ENCODE peak calls at places on chromosomes 11 and 22, in six cellular contexts. R is HTR-8/SVneo, B is iris pigment epithelial cell, L is bronchial epithelial cell, X is left cardiac atrium, J is left colon. Z is an unnamed sample.

GRCh38 chr22:23385301-23386244 is 194.5 kb downstream of the IGLL1 start:
- DNase-seq in R (peak), B (peak), L (peak), X (peak), J (peak), Z (peak)

GRCh38 chr11:16587670-16588069 is 150.8 kb upstream of the C11orf58 start:
- DNase-seq in R (no peak), B (no peak), L (no peak), X (peak), J (no peak), Z (no peak)

GRCh38 chr11:61650781-61651571 is 29.2 kb upstream of the DAGLA start:
- DNase-seq in R (no peak), B (no peak), L (no peak), X (no peak), J (peak), Z (peak)

GRCh38 chr11:16001899-16002426 is 354.4 kb downstream of the SOX6 start:
- DNase-seq in R (no peak), B (peak), L (peak), X (peak), J (no peak), Z (no peak)

GRCh38 chr11:95950905-95951304 is 27.0 kb upstream of the MTMR2 start:
- DNase-seq in R (no peak), B (no peak), L (no peak), X (no peak), J (no peak), Z (no peak)

GRCh38 chr11:83004855-83005556 is 66.7 kb downstream of the RAB30 start:
- DNase-seq in R (no peak), B (no peak), L (peak), X (no peak), J (no peak), Z (no peak)

GRCh38 chr11:67745181-67745726 is 70.8 kb upstream of the ALDH3B2 start:
- DNase-seq in R (no peak), B (no peak), L (no peak), X (no peak), J (no peak), Z (no peak)

GRCh38 chr11:37762079-37762478 is 1164.0 kb upstream of the RAG2 start:
- DNase-seq in R (no peak), B (no peak), L (no peak), X (no peak), J (no peak), Z (no peak)

Z was measured in pancreas.